ENCODE peak calls at places on chromosomes 1 and 21, in four cellular contexts. I is H1, Y is K562, L is SK-N-SH. A is an unnamed sample.
A peak's percentile ranks its signal among the peaks of the same experiment; 100 is the strongest.

GRCh38 chr1:38940339-38941047 is 1.1 kb downstream of the RHBDL2 start:
- DNase-seq in Y (no peak), L (no peak), I (no peak), A (no peak)

GRCh38 chr1:235295902-235296350 is 32.1 kb downstream of the ARID4B start:
- DNase-seq in Y (peak; percentile 51), L (no peak), I (no peak), A (no peak)

GRCh38 chr1:233338102-233338501 is 10.6 kb downstream of the MAP3K21 start:
- DNase-seq in L (no peak), I (no peak), Y (no peak), A (no peak)

GRCh38 chr1:110879758-110880606 is 7.0 kb downstream of the CD53 start:
- DNase-seq in L (no peak), Y (peak; percentile 95), I (no peak), A (peak; percentile 65)

GRCh38 chr1:1670866-1671265 is 12.1 kb upstream of the CDK11B start:
- DNase-seq in Y (no peak), I (no peak), L (no peak), A (no peak)

GRCh38 chr21:46160563-46161179 is 5.3 kb upstream of the FTCD start:
- DNase-seq in Y (no peak), I (no peak), L (peak; percentile 49), A (no peak)

GRCh38 chr1:205970486-205970885 is 27.2 kb upstream of the SLC26A9 start:
- DNase-seq in I (no peak), Y (no peak), L (no peak), A (no peak)

GRCh38 chr1:199691540-199691939 is 336.0 kb upstream of the NR5A2 start:
- DNase-seq in L (no peak), I (no peak), Y (no peak), A (no peak)

GRCh38 chr1:201122321-201123017 is 4.5 kb downstream of the ASCL5 start:
- DNase-seq in I (no peak), L (no peak), Y (no peak), A (no peak)

GRCh38 chr1:13788795-13789194 is 88.8 kb downstream of the PRDM2 start:
- DNase-seq in L (no peak), Y (no peak), I (no peak), A (no peak)

GRCh38 chr1:119475866-119476439 is 31.1 kb upstream of the HSD3B1 start:
- DNase-seq in Y (peak; percentile 64), L (peak; percentile 29), I (peak; percentile 46), A (no peak)

GRCh38 chr1:63362578-63362977 is 4.8 kb upstream of the ALG6 start:
- DNase-seq in Y (no peak), I (no peak), L (no peak), A (no peak)

GRCh38 chr1:243597383-243597782 is 252.7 kb downstream of the AKT3 start:
- DNase-seq in L (no peak), Y (no peak), I (no peak), A (no peak)

GRCh38 chr1:36352141-36352909 is 28.9 kb upstream of the EVA1B start:
- DNase-seq in Y (no peak), L (no peak), I (no peak), A (no peak)

GRCh38 chr1:74729741-74730478 is 2.9 kb downstream of the CRYZ start:
- DNase-seq in Y (peak; percentile 47), I (no peak), L (peak; percentile 16), A (no peak)

GRCh38 chr1:32138965-32139364 is 31.1 kb downstream of the KPNA6 start:
- DNase-seq in Y (no peak), I (no peak), L (no peak), A (no peak)

GRCh38 chr1:200510228-200510623 is 100.4 kb upstream of the ZNF281 start:
- DNase-seq in Y (peak; percentile 88), L (peak; percentile 79), I (no peak), A (peak; percentile 39)

GRCh38 chr1:84086616-84087015 is 57.5 kb upstream of the PRKACB start:
- DNase-seq in Y (no peak), I (no peak), L (no peak), A (no peak)

GRCh38 chr1:150619576-150620509 is 9.6 kb downstream of the ENSA start:
- DNase-seq in Y (peak; percentile 88), L (peak; percentile 46), I (no peak), A (no peak)

GRCh38 chr21:42563261-42564045 is 49.8 kb downstream of the SLC37A1 start:
- DNase-seq in I (no peak), L (no peak), Y (no peak), A (no peak)

GRCh38 chr1:70134148-70134547 is 71.2 kb downstream of the LRRC40 start:
- DNase-seq in L (no peak), I (no peak), Y (no peak), A (no peak)

GRCh38 chr1:106962591-106962990 is 93.9 kb upstream of the PRMT6 start:
- DNase-seq in L (no peak), I (no peak), Y (no peak), A (no peak)

GRCh38 chr1:210335001-210335400 is 6.3 kb downstream of the HHAT start:
- DNase-seq in I (no peak), Y (no peak), L (no peak), A (no peak)

GRCh38 chr1:24441996-24442668 is 26.5 kb downstream of the NIPAL3 start:
- DNase-seq in Y (no peak), I (no peak), L (no peak), A (no peak)

DNA sequence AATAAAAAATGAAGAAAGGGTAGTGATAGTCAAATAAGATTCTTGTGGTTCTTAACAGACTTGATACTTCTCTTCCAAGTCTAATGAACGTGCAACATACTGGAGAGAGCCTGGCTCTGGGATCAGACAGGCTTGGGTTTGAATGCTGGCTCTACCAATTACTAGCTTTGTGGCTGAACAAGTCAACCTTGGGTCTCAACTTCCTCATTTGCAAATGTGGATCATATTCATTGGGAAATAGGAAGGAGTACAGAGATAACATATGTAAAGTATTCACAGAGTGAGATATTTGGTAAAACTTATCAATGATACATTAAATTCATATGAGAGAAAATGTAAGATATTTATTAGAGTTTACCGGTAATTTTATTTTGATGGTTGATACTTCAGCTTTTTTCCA is 2.0 kb downstream of the EDEM3 start:
- DNase-seq in I (no peak), L (no peak), Y (peak; percentile 65), A (no peak)
- TF ChIP-seq NRF1 in I (no peak), L (no peak), Y (no peak), A (no peak)

DNA sequence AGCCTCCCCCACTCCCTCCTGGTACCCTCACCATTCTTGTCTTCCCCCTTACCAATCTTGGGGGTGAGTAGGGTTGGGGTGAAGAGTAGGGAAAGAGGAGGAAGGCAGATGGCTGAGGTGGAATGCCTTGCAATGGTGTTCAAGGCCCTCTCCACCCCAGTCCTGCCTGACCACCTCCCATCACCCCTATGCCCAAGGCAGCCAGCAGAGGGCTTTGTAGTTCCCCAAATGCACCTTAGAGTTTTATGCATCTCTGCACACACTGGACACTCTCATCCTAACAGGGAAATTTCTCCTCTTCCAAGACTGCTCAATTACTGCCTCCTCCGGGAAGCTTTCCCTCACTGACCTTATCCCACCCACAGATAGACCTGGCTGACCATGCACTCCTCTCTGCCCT is 15.4 kb downstream of the KIF17 start:
- DNase-seq in Y (peak; percentile 44), I (no peak), L (no peak), A (no peak)
- TF ChIP-seq NRF1 in Y (no peak), I (no peak), L (no peak), A (no peak)

DNA sequence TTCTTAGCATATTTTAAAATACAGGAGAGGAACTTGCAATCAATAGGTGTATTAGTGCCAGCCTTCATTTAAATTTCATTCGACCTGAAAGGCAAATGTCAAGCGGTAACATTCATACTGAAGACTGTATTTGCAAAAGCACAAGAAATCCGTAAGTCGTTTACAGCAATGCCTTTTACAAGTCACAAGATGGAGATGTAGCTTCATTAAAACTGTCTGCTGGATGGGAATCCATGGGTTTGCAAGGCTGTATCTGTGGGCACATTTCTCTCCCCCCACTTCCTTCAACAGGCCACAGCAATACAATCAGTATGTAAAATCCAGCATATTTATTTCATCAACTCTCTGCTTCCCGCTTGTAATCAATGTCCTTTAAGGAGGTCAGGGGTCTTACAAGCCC is 147.1 kb downstream of the SLC45A1 start:
- DNase-seq in L (no peak), Y (no peak), I (no peak), A (no peak)
- TF ChIP-seq NRF1 in L (no peak), Y (no peak), I (no peak), A (no peak)

GRCh38 chr1:66172272-66172671 is 361.7 kb upstream of the SGIP1 start:
- DNase-seq in L (no peak), I (no peak), Y (no peak), A (no peak)

GRCh38 chr1:66166746-66167145 is 367.2 kb upstream of the SGIP1 start:
- DNase-seq in Y (no peak), L (no peak), I (no peak), A (no peak)

GRCh38 chr1:66168919-66169725 is 364.8 kb upstream of the SGIP1 start:
- DNase-seq in L (no peak), Y (no peak), I (no peak), A (no peak)

GRCh38 chr1:66168467-66168887 is 365.5 kb upstream of the SGIP1 start:
- DNase-seq in Y (no peak), L (no peak), I (no peak), A (no peak)
- TF ChIP-seq NRF1 in Y (no peak), L (no peak), I (no peak), A (no peak)